ENCODE peak calls at places on chromosomes 16 and 17, in five cellular contexts. C is progenitor cell of endocrine pancreas; P is NCI-H2081; I is CD8-positive, alpha-beta T cell; M is ELF-1. Q is an unnamed sample.

GRCh38 chr16:79767597-79768280 is 167.2 kb upstream of the MAF start:
- DNase-seq in M (peak; percentile 27), P (no peak), C (no peak), I (no peak), Q (peak; percentile 16)

GRCh38 chr17:29061036-29061435 is 18.1 kb downstream of the PIPOX start:
- DNase-seq in M (no peak), I (no peak), P (no peak), C (no peak), Q (no peak)

GRCh38 chr16:20318437-20318836 is 8.9 kb downstream of the GP2 start:
- DNase-seq in P (no peak), M (no peak), I (no peak), C (no peak), Q (no peak)

GRCh38 chr16:85504242-85504641 is 108.9 kb upstream of the GSE1 start:
- DNase-seq in C (no peak), I (no peak), P (no peak), M (no peak), Q (no peak)

GRCh38 chr17:60079401-60079861 is 710 bp upstream of the HEATR6 start:
- DNase-seq in P (no peak), M (peak; percentile 7), C (no peak), I (no peak), Q (peak; percentile 54)

GRCh38 chr17:71667661-71668060 is 453.2 kb upstream of the SOX9 start:
- DNase-seq in I (no peak), P (no peak), M (no peak), C (no peak), Q (no peak)

GRCh38 chr16:67526149-67526732 is 2.4 kb upstream of the RIPOR1 start:
- DNase-seq in M (peak; percentile 46), P (no peak), C (no peak), I (no peak), Q (no peak)

GRCh38 chr16:12017583-12017982 is 41.0 kb downstream of the SNX29 start:
- DNase-seq in I (no peak), C (no peak), P (no peak), M (no peak), Q (peak; percentile 60)

GRCh38 chr17:79391808-79392233 is 219.0 kb downstream of the RBFOX3 start:
- DNase-seq in C (peak; percentile 80), M (peak; percentile 93), P (peak; percentile 47), I (peak; percentile 51), Q (peak; percentile 49)

GRCh38 chr17:74639704-74640142 is 16.2 kb upstream of the CD300E start:
- DNase-seq in M (no peak), P (no peak), C (no peak), I (no peak), Q (no peak)

GRCh38 chr17:77783991-77784820 is 174.3 kb upstream of the TNRC6C start:
- DNase-seq in I (peak; percentile 83), P (no peak), M (no peak), C (no peak), Q (no peak)

GRCh38 chr17:62967111-62967449 is 1.0 kb downstream of the TANC2 start:
- DNase-seq in M (no peak), P (no peak), I (no peak), C (no peak), Q (no peak)

GRCh38 chr17:10558049-10558448 is 8.6 kb upstream of the MYH2 start:
- DNase-seq in M (no peak), C (no peak), I (no peak), P (no peak), Q (no peak)

GRCh38 chr17:975321-975982 is 4.1 kb downstream of the NXN start:
- DNase-seq in C (no peak), I (no peak), M (no peak), P (no peak), Q (peak; percentile 61)

Q was measured in fibroblast of gingiva.